ENCODE peak calls at places on chromosomes 3 and 15, in five cellular contexts. J is RWPE2, A is psoas muscle, B is right atrium auricular region, S is OCI-LY7. I is an unnamed sample.

GRCh38 chr15:89998141-89998661 is 2.9 kb upstream of the ZNF710 start:
- DNase-seq in J (peak; percentile 79), A (no peak), B (no peak), S (no peak), I (no peak)

GRCh38 chr15:92683511-92683834 is 27.9 kb upstream of the FAM174B start:
- DNase-seq in J (no peak), A (peak; percentile 67), B (no peak), S (no peak), I (no peak)

GRCh38 chr3:138367912-138368311 is 19.5 kb downstream of the MRAS start:
- DNase-seq in J (no peak), A (peak; percentile 74), B (peak; percentile 75), S (peak; percentile 5), I (no peak)

GRCh38 chr3:38018296-38019266 is 10.9 kb downstream of the PLCD1 start:
- DNase-seq in J (peak; percentile 37), A (no peak), B (no peak), S (no peak), I (no peak)

GRCh38 chr15:80844011-80844732 is 65.0 kb downstream of the CEMIP start:
- DNase-seq in J (no peak), A (no peak), B (no peak), S (no peak), I (no peak)

GRCh38 chr3:61824553-61825135 is 263.3 kb downstream of the PTPRG start:
- DNase-seq in J (no peak), A (no peak), B (no peak), S (peak; percentile 46), I (no peak)

GRCh38 chr15:88604972-88605506 is 16.1 kb upstream of the AEN start:
- DNase-seq in J (no peak), A (no peak), B (no peak), S (no peak), I (no peak)

GRCh38 chr3:181694805-181695660 is 16.7 kb upstream of the SOX2 start:
- DNase-seq in J (no peak), A (peak; percentile 74), B (no peak), S (no peak), I (no peak)

GRCh38 chr15:39960411-39960810 is 26.5 kb downstream of the EIF2AK4 start:
- DNase-seq in J (no peak), A (no peak), B (no peak), S (no peak), I (no peak)

GRCh38 chr15:77738038-77738370 is 105.3 kb upstream of the LINGO1 start:
- DNase-seq in J (no peak), A (no peak), B (no peak), S (no peak), I (no peak)

GRCh38 chr15:68652141-68652540 is 73.3 kb downstream of the CORO2B start:
- DNase-seq in J (peak; percentile 57), A (no peak), B (no peak), S (no peak), I (no peak)

GRCh38 chr3:46163551-46163981 is 44.5 kb downstream of the CCR1 start:
- DNase-seq in J (no peak), A (no peak), B (no peak), S (no peak), I (no peak)

GRCh38 chr3:153210660-153211059 is 48.6 kb downstream of the RAP2B start:
- DNase-seq in J (no peak), A (no peak), B (no peak), S (no peak), I (no peak)

GRCh38 chr3:77081240-77081661 is 41.4 kb downstream of the ROBO2 start:
- DNase-seq in J (peak; percentile 67), A (no peak), B (no peak), S (no peak), I (no peak)

GRCh38 chr3:173553635-173554280 is 156.2 kb downstream of the NLGN1 start:
- DNase-seq in J (no peak), A (no peak), B (no peak), S (peak; percentile 17), I (no peak)

GRCh38 chr3:16448691-16449090 is 64.8 kb downstream of the RFTN1 start:
- DNase-seq in J (peak; percentile 76), A (peak; percentile 88), B (peak; percentile 87), S (peak; percentile 64), I (no peak)

GRCh38 chr15:72616491-72617210 is 37.8 kb upstream of the GOLGA6B start:
- DNase-seq in J (no peak), A (no peak), B (no peak), S (no peak), I (peak; percentile 9)

GRCh38 chr3:72405943-72406585 is 442.2 kb downstream of the SHQ1 start:
- DNase-seq in J (no peak), A (no peak), B (no peak), S (no peak), I (no peak)

GRCh38 chr3:108053025-108053424 is 37.8 kb downstream of the CD47 start:
- DNase-seq in J (no peak), A (no peak), B (no peak), S (no peak), I (no peak)

GRCh38 chr3:48739955-48740823 is 23.2 kb upstream of the IP6K2 start:
- DNase-seq in J (peak; percentile 71), A (peak; percentile 96), B (peak; percentile 95), S (peak; percentile 68), I (peak; percentile 26)

GRCh38 chr3:9316881-9317341 is 45.9 kb upstream of the THUMPD3 start:
- DNase-seq in J (no peak), A (no peak), B (peak; percentile 63), S (no peak), I (no peak)

GRCh38 chr3:57029924-57030323 is 30.5 kb upstream of the SPATA12 start:
- DNase-seq in J (no peak), A (no peak), B (no peak), S (peak; percentile 80), I (no peak)

GRCh38 chr3:189967254-189967865 is 153.3 kb downstream of the P3H2 start:
- DNase-seq in J (no peak), A (no peak), B (no peak), S (peak; percentile 51), I (no peak)

GRCh38 chr15:66706225-66706732 is 4.2 kb downstream of the SMAD6 start:
- DNase-seq in J (no peak), A (no peak), B (no peak), S (no peak), I (no peak)

GRCh38 chr15:67194171-67195114 is 60.0 kb downstream of the AAGAB start:
- DNase-seq in J (no peak), A (peak; percentile 63), B (peak; percentile 62), S (no peak), I (no peak)

GRCh38 chr3:42515391-42515916 is 13.0 kb downstream of the VIPR1 start:
- DNase-seq in J (no peak), A (no peak), B (peak; percentile 63), S (no peak), I (no peak)
- H3K27ac ChIP-seq in J (peak overlapping the region; percentile 57), A (no peak overlapping the region), B (peak overlapping the region; percentile 76), S (no peak overlapping the region), I (no peak overlapping the region)

DNA sequence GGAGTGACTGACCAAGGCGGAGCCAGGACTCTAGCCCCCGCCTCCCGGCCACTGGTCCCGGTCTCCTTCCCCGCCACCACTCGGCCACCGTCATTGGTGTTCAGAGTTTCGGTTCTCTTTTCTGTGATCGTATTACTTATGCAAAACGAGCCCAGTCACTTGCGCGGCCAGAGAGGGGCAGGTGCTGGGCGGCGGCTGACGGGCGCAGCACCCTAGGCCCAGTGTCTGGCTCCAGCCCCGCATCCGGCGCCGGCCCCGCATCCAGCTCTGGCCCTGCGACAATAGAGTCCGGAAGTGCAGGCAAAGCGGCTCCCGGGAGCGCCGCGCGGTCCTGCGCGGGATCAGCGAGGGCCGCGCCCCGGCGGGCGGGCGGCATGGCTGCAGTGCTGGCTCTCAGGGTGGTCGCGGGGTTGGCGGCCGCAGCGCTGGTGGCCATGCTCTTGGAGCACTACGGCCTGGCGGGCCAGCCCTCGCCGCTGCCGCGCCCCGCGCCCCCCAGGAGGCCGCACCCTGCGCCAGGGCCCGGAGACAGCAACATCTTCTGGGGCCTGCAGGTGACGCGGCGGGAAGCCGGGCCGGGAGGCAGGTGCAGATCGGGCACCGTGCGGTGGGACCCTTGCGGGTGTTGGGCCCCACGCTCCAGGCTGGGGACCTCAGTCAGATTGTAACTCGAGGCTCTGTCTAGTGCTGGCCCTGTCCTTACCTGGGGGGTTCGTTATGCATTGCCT is at the start of gene TMEM62:
- DNase-seq in J (peak; percentile 84), A (peak; percentile 88), B (peak; percentile 85), S (peak; percentile 93), I (peak; percentile 54)
- H3K27ac ChIP-seq in J (peak within 1 kb of the TSS; percentile 32), A (peak within 1 kb of the TSS; percentile 79), B (peak within 1 kb of the TSS; percentile 80), S (peak within 1 kb of the TSS; percentile 37), I (peak within 1 kb of the TSS; percentile 57)

GRCh38 chr15:61169275-61169903 is 59.7 kb downstream of the RORA start:
- DNase-seq in J (no peak), A (no peak), B (no peak), S (peak; percentile 44), I (no peak)

GRCh38 chr15:61172325-61172724 is 56.8 kb downstream of the RORA start:
- DNase-seq in J (no peak), A (no peak), B (no peak), S (no peak), I (no peak)

GRCh38 chr15:61173899-61174689 is 55.0 kb downstream of the RORA start:
- DNase-seq in J (no peak), A (no peak), B (no peak), S (no peak), I (no peak)

GRCh38 chr15:61171190-61171589 is 57.9 kb downstream of the RORA start:
- DNase-seq in J (no peak), A (no peak), B (no peak), S (peak; percentile 34), I (no peak)

DNA sequence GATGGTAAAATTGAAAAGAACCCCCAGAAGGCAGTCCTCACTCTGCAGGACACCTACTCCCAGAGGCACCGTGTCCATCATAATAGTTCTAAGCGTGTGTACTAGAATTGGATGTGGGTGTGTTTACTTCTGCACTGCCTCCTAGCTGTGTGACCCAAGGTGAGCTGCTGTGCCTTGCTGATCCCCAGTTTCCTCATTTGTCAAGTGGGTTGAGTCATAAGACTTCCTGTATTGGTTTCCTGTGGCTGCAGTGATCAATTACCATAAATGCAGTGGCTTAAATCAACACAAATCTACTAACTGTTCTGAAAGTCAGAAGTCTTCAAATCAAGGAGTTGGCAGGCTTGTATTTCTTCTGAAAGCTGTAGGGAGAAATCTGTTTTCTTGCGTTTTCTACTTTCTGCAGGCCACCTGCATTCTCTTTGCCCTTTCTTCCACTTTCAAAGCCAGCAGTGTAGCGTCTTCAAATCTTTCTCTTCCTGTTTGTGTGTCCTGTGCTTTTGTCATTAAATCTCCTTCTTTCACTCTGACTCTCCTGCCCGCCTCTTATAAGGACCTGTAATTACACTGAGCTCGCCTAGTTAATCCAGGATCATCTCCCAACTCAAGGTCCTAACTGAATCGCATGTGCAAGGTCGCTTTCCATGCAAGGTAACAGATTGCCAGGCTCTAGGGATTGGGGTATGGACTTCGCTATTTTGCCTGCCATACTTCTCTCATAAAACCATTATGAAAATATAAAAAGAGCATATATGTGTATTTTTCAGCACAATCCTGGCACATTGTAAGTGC is 59.0 kb downstream of the RORA start:
- DNase-seq in J (no peak), A (no peak), B (no peak), S (peak; percentile 44), I (no peak)
- H3K27ac ChIP-seq in J (no peak overlapping the region), A (no peak overlapping the region), B (no peak overlapping the region), S (peak overlapping the region; percentile 36), I (peak overlapping the region; percentile 44)

DNA sequence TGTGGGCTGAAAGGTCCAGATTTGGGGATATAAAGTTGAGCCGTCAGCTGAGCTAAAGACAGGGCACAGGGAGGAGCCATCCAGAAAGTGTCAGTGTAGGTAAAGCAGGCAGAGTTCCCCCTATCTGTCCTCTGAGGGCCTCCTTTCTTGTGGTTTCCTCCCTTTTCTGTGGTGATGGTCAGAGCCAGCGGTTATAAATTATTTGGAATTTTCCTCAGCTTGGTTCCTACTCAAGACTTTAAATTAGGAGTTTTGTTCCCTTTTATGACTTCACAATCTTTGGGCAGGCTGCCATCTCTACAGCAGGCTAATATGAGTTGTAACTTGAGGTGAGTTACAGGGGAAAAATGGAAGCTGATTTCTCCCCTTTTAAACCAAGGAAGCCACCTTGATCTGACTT is 55.2 kb downstream of the FLNB start:
- DNase-seq in J (no peak), A (no peak), B (peak; percentile 71), S (no peak), I (no peak)
- H3K27ac ChIP-seq in J (peak overlapping the region; percentile 94), A (no peak overlapping the region), B (peak overlapping the region; percentile 4), S (no peak overlapping the region), I (no peak overlapping the region)

I was measured in DND-41.